ENCODE peak calls at places on chromosomes 5 and 9, in four cellular contexts. One of them, this sample, is unnamed.

GRCh38 chr9:88722753-88723152 is 187.8 kb downstream of the NXNL2 start:
- DNase-seq in left lung: no peak
- DNase-seq in suprapubic skin: no peak
- DNase-seq in neural crest cell: no peak
- DNase-seq in this sample: no peak

GRCh38 chr5:115584501-115584900 is 17.8 kb downstream of the TICAM2 start:
- DNase-seq in left lung: no peak
- DNase-seq in suprapubic skin: no peak
- DNase-seq in neural crest cell: no peak
- DNase-seq in this sample: no peak

GRCh38 chr5:89313044-89313443 is 430.1 kb upstream of the MEF2C start:
- DNase-seq in left lung: no peak
- DNase-seq in suprapubic skin: no peak
- DNase-seq in neural crest cell: no peak
- DNase-seq in this sample: no peak

GRCh38 chr5:140351609-140352334 is 5.4 kb upstream of the HBEGF start:
- DNase-seq in left lung: no peak
- DNase-seq in suprapubic skin: no peak
- DNase-seq in neural crest cell: peak
- DNase-seq in this sample: peak

GRCh38 chr9:99516657-99517049 is 294.6 kb downstream of the SEC61B start:
- DNase-seq in left lung: no peak
- DNase-seq in suprapubic skin: no peak
- DNase-seq in neural crest cell: no peak
- DNase-seq in this sample: peak

GRCh38 chr9:5274770-5275169 is 29.7 kb downstream of the RLN2 start:
- DNase-seq in left lung: no peak
- DNase-seq in suprapubic skin: no peak
- DNase-seq in neural crest cell: no peak
- DNase-seq in this sample: no peak

GRCh38 chr9:79799691-79800345 is 228.1 kb downstream of the TLE4 start:
- DNase-seq in left lung: no peak
- DNase-seq in suprapubic skin: no peak
- DNase-seq in neural crest cell: no peak
- DNase-seq in this sample: no peak

GRCh38 chr9:88874391-88874790 is 116.9 kb upstream of the S1PR3 start:
- DNase-seq in left lung: no peak
- DNase-seq in suprapubic skin: no peak
- DNase-seq in neural crest cell: no peak
- DNase-seq in this sample: no peak

GRCh38 chr5:59418766-59419165 is 474.8 kb downstream of the PDE4D start:
- DNase-seq in left lung: no peak
- DNase-seq in suprapubic skin: no peak
- DNase-seq in neural crest cell: no peak
- DNase-seq in this sample: no peak

GRCh38 chr5:96657068-96657467 is 5.1 kb upstream of the CAST start:
- DNase-seq in left lung: no peak
- DNase-seq in suprapubic skin: no peak
- DNase-seq in neural crest cell: no peak
- DNase-seq in this sample: peak

GRCh38 chr5:37662362-37662761 is 177.5 kb downstream of the GDNF start:
- DNase-seq in left lung: no peak
- DNase-seq in suprapubic skin: no peak
- DNase-seq in neural crest cell: no peak
- DNase-seq in this sample: no peak

GRCh38 chr9:107504585-107505455 is 15.3 kb upstream of the KLF4 start:
- DNase-seq in left lung: no peak
- DNase-seq in suprapubic skin: no peak
- DNase-seq in neural crest cell: no peak
- DNase-seq in this sample: no peak

GRCh38 chr9:105693435-105694275 is 686 bp upstream of the TMEM38B start:
- DNase-seq in left lung: no peak
- DNase-seq in suprapubic skin: no peak
- DNase-seq in neural crest cell: no peak
- DNase-seq in this sample: peak

GRCh38 chr9:14018061-14018460 is 295.9 kb downstream of the NFIB start:
- DNase-seq in left lung: no peak
- DNase-seq in suprapubic skin: no peak
- DNase-seq in neural crest cell: no peak
- DNase-seq in this sample: no peak

GRCh38 chr9:115234094-115234493 is 116.1 kb upstream of the TNC start:
- DNase-seq in left lung: no peak
- DNase-seq in suprapubic skin: no peak
- DNase-seq in neural crest cell: no peak
- DNase-seq in this sample: no peak

GRCh38 chr9:98995059-98995665 is 51.5 kb downstream of the COL15A1 start:
- DNase-seq in left lung: no peak
- DNase-seq in suprapubic skin: no peak
- DNase-seq in neural crest cell: no peak
- DNase-seq in this sample: no peak

GRCh38 chr5:170579623-170580022 is 75.8 kb downstream of the KCNIP1 start:
- DNase-seq in left lung: no peak
- DNase-seq in suprapubic skin: no peak
- DNase-seq in neural crest cell: no peak
- DNase-seq in this sample: no peak

GRCh38 chr9:133979921-133980863 is 11.9 kb downstream of the VAV2 start:
- DNase-seq in left lung: peak
- DNase-seq in suprapubic skin: no peak
- DNase-seq in neural crest cell: no peak
- DNase-seq in this sample: no peak

GRCh38 chr5:150289551-150290390 is at the start of gene CAMK2A:
- DNase-seq in left lung: no peak
- DNase-seq in suprapubic skin: no peak
- DNase-seq in neural crest cell: peak
- DNase-seq in this sample: no peak

GRCh38 chr5:66643383-66643782 is 47.2 kb downstream of the MAST4 start:
- DNase-seq in left lung: no peak
- DNase-seq in suprapubic skin: no peak
- DNase-seq in neural crest cell: no peak
- DNase-seq in this sample: no peak

GRCh38 chr5:26569241-26569928 is 469.0 kb downstream of the CDH9 start:
- DNase-seq in left lung: peak
- DNase-seq in suprapubic skin: peak
- DNase-seq in neural crest cell: no peak
- DNase-seq in this sample: no peak

GRCh38 chr9:21789541-21790037 is 12.8 kb upstream of the MTAP start:
- DNase-seq in left lung: no peak
- DNase-seq in suprapubic skin: no peak
- DNase-seq in neural crest cell: peak
- DNase-seq in this sample: peak

GRCh38 chr9:107760469-107761242 is 271.1 kb upstream of the KLF4 start:
- DNase-seq in left lung: peak
- DNase-seq in suprapubic skin: no peak
- DNase-seq in neural crest cell: no peak
- DNase-seq in this sample: no peak

GRCh38 chr9:131473891-131474290 is 28.8 kb upstream of the POMT1 start:
- DNase-seq in left lung: peak
- DNase-seq in suprapubic skin: peak
- DNase-seq in neural crest cell: no peak
- DNase-seq in this sample: no peak

GRCh38 chr5:67432601-67433000 is 236.0 kb upstream of the CD180 start:
- DNase-seq in left lung: no peak
- DNase-seq in suprapubic skin: no peak
- DNase-seq in neural crest cell: no peak
- DNase-seq in this sample: no peak

GRCh38 chr5:179160584-179160983 is 100.4 kb downstream of the ZNF354C start:
- DNase-seq in left lung: no peak
- DNase-seq in suprapubic skin: no peak
- DNase-seq in neural crest cell: no peak
- DNase-seq in this sample: no peak

GRCh38 chr5:55865831-55866230 is 14.7 kb downstream of the IL31RA start:
- DNase-seq in left lung: no peak
- DNase-seq in suprapubic skin: no peak
- DNase-seq in neural crest cell: no peak
- DNase-seq in this sample: no peak

GRCh38 chr5:133611357-133612020 is 852 bp downstream of the FSTL4 start:
- DNase-seq in left lung: no peak
- DNase-seq in suprapubic skin: no peak
- DNase-seq in neural crest cell: peak
- DNase-seq in this sample: no peak

GRCh38 chr5:147558826-147559225 is 49.0 kb upstream of the DPYSL3 start:
- DNase-seq in left lung: no peak
- DNase-seq in suprapubic skin: peak
- DNase-seq in neural crest cell: no peak
- DNase-seq in this sample: peak

GRCh38 chr5:108432024-108432423 is 50.1 kb upstream of the FBXL17 start:
- DNase-seq in left lung: no peak
- DNase-seq in suprapubic skin: no peak
- DNase-seq in neural crest cell: no peak
- DNase-seq in this sample: no peak

GRCh38 chr5:126720369-126720768 is 56.6 kb upstream of the LMNB1 start:
- DNase-seq in left lung: no peak
- DNase-seq in suprapubic skin: no peak
- DNase-seq in neural crest cell: no peak
- DNase-seq in this sample: no peak

GRCh38 chr5:98414938-98415337 is 358.5 kb upstream of the RGMB start:
- DNase-seq in left lung: no peak
- DNase-seq in suprapubic skin: no peak
- DNase-seq in neural crest cell: no peak
- DNase-seq in this sample: no peak

GRCh38 chr5:101977729-101978345 is 318.2 kb downstream of the SLCO4C1 start:
- DNase-seq in left lung: no peak
- DNase-seq in suprapubic skin: no peak
- DNase-seq in neural crest cell: no peak
- DNase-seq in this sample: no peak

GRCh38 chr5:53262348-53262970 is 152.9 kb upstream of the MOCS2 start:
- DNase-seq in left lung: no peak
- DNase-seq in suprapubic skin: no peak
- DNase-seq in neural crest cell: no peak
- DNase-seq in this sample: peak

GRCh38 chr9:72524820-72525539 is 3.6 kb downstream of the TMC1 start:
- DNase-seq in left lung: no peak
- DNase-seq in suprapubic skin: no peak
- DNase-seq in neural crest cell: no peak
- DNase-seq in this sample: peak

GRCh38 chr9:114738581-114739316 is 56.8 kb upstream of the TEX48 start:
- DNase-seq in left lung: peak
- DNase-seq in suprapubic skin: peak
- DNase-seq in neural crest cell: peak
- DNase-seq in this sample: peak

GRCh38 chr5:149959406-149960236 is 937 bp upstream of the SLC26A2 start:
- DNase-seq in left lung: no peak
- DNase-seq in suprapubic skin: no peak
- DNase-seq in neural crest cell: no peak
- DNase-seq in this sample: peak

GRCh38 chr5:129905467-129906176 is 1.4 kb downstream of the CHSY3 start:
- DNase-seq in left lung: peak
- DNase-seq in suprapubic skin: peak
- DNase-seq in neural crest cell: peak
- DNase-seq in this sample: peak

GRCh38 chr9:81108391-81108790 is 581.0 kb downstream of the TLE1 start:
- DNase-seq in left lung: no peak
- DNase-seq in suprapubic skin: no peak
- DNase-seq in neural crest cell: no peak
- DNase-seq in this sample: no peak

GRCh38 chr9:107548298-107549142 is 59.0 kb upstream of the KLF4 start:
- DNase-seq in left lung: no peak
- DNase-seq in suprapubic skin: peak
- DNase-seq in neural crest cell: no peak
- DNase-seq in this sample: no peak

GRCh38 chr9:69246629-69247028 is 72.6 kb downstream of the TJP2 start:
- DNase-seq in left lung: no peak
- DNase-seq in suprapubic skin: no peak
- DNase-seq in neural crest cell: no peak
- DNase-seq in this sample: no peak
- TF ChIP-seq CTCF in left lung: no peak
- TF ChIP-seq CTCF in suprapubic skin: no peak
- TF ChIP-seq CTCF in neural crest cell: no peak
- TF ChIP-seq CTCF in this sample: no peak

DNA sequence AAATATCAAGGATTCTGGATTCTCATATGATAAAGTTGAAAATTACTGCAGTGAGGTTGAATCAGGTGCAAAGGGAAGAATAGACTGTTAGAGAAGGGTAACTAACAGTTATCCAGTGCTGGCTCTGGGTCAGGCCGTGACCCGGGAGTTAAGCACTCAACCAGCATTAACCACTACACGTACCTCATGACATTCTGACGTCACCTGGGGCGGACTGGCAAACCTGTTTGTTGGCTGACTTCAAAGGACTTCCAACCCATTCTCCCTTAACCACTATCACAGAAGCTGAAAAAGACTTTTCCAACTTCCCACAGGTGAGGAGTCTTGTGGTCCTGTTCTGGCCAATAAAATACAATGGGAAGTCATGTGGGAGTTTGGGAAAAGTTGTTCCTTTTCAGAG is 268.9 kb downstream of the ENC1 start:
- DNase-seq in left lung: no peak
- DNase-seq in suprapubic skin: no peak
- DNase-seq in neural crest cell: no peak
- DNase-seq in this sample: no peak
- TF ChIP-seq CTCF in left lung: no peak
- TF ChIP-seq CTCF in suprapubic skin: no peak
- TF ChIP-seq CTCF in neural crest cell: no peak
- TF ChIP-seq CTCF in this sample: no peak

GRCh38 chr9:121841771-121842611 is 190.6 kb downstream of the DAB2IP start:
- DNase-seq in left lung: no peak
- DNase-seq in suprapubic skin: no peak
- DNase-seq in neural crest cell: no peak
- DNase-seq in this sample: no peak
- TF ChIP-seq CTCF in left lung: no peak
- TF ChIP-seq CTCF in suprapubic skin: no peak
- TF ChIP-seq CTCF in neural crest cell: no peak
- TF ChIP-seq CTCF in this sample: no peak

DNA sequence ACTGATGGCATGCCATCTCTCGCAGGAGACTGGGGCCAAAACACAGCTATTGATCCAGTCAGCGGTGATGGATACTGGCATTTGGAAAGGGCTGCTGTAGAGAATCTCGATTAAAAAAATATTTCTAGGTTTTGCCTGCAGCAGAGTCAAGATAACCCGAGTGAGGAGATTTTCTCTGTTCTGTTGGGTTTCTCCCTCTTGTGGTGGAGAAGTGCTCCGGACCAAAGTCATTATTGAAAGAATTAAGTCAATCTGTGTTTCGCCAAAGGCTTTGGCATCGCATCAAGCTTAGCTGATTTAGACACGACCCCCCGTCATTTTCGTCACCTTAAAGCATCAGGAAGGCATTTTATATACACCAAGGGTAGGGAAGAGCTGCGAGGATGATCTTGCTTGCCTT is 97.2 kb upstream of the IRX2 start:
- DNase-seq in left lung: no peak
- DNase-seq in suprapubic skin: no peak
- DNase-seq in neural crest cell: no peak
- DNase-seq in this sample: no peak
- TF ChIP-seq CTCF in left lung: no peak
- TF ChIP-seq CTCF in suprapubic skin: no peak
- TF ChIP-seq CTCF in neural crest cell: peak
- TF ChIP-seq CTCF in this sample: no peak